ENCODE peak calls at places on chromosomes 1 and 21, in four cellular contexts. O is lung, Q is body of pancreas, P is OCI-LY7. H is an unnamed sample.

GRCh38 chr1:64898107-64898861 is 68.1 kb downstream of the JAK1 start:
- DNase-seq in O (peak), Q (peak), P (peak), H (peak)

GRCh38 chr21:46222436-46223116 is 6.0 kb downstream of the LSS start:
- DNase-seq in O (no peak), Q (no peak), P (no peak), H (no peak)

GRCh38 chr1:1921901-1922753 is 3.0 kb upstream of the TMEM52 start:
- DNase-seq in O (no peak), Q (no peak), P (no peak), H (no peak)

GRCh38 chr1:7401814-7402547 is 369.1 kb upstream of the VAMP3 start:
- DNase-seq in O (peak), Q (no peak), P (no peak), H (no peak)

GRCh38 chr1:247295274-247295684 is 36.4 kb downstream of the ZNF496 start:
- DNase-seq in O (no peak), Q (no peak), P (no peak), H (no peak)

GRCh38 chr1:39098569-39099250 is 72.6 kb downstream of the NDUFS5 start:
- DNase-seq in O (peak), Q (peak), P (peak), H (no peak)

GRCh38 chr21:29190920-29191319 is 60.5 kb downstream of the MAP3K7CL start:
- DNase-seq in O (no peak), Q (no peak), P (no peak), H (no peak)

GRCh38 chr1:78667939-78668338 is 18.3 kb downstream of the IFI44 start:
- DNase-seq in O (no peak), Q (no peak), P (no peak), H (no peak)

GRCh38 chr1:23101101-23101827 is 67.4 kb downstream of the LUZP1 start:
- DNase-seq in O (no peak), Q (no peak), P (no peak), H (no peak)

GRCh38 chr1:234957330-234958065 is 171.1 kb downstream of the TOMM20 start:
- DNase-seq in O (no peak), Q (peak), P (no peak), H (no peak)

GRCh38 chr21:33640697-33641338 is 723 bp downstream of the CRYZL1 start:
- DNase-seq in O (no peak), Q (peak), P (peak), H (no peak)

GRCh38 chr1:84259376-84259775 is 42.1 kb upstream of the SAMD13 start:
- DNase-seq in O (no peak), Q (no peak), P (no peak), H (no peak)

GRCh38 chr1:21707086-21707840 is 38.1 kb upstream of the RAP1GAP start:
- DNase-seq in O (no peak), Q (no peak), P (no peak), H (no peak)

GRCh38 chr1:115727706-115728249 is 40.7 kb downstream of the CASQ2 start:
- DNase-seq in O (peak), Q (no peak), P (no peak), H (no peak)

GRCh38 chr1:214427871-214428277 is 123.5 kb downstream of the PTPN14 start:
- DNase-seq in O (no peak), Q (no peak), P (peak), H (no peak)

GRCh38 chr1:186828612-186829542 is at the start of gene PLA2G4A:
- DNase-seq in O (peak), Q (peak), P (no peak), H (no peak)

GRCh38 chr1:241992734-241993133 is 6.2 kb downstream of the MAP1LC3C start:
- DNase-seq in O (no peak), Q (no peak), P (no peak), H (no peak)

GRCh38 chr1:100874433-100874832 is 20.2 kb downstream of the EXTL2 start:
- DNase-seq in O (no peak), Q (no peak), P (no peak), H (no peak)

GRCh38 chr1:18907021-18907913 is 4.9 kb upstream of the ALDH4A1 start:
- DNase-seq in O (peak), Q (peak), P (peak), H (no peak)

GRCh38 chr1:117147856-117148588 is 26.5 kb upstream of the TRIM45 start:
- DNase-seq in O (no peak), Q (no peak), P (no peak), H (no peak)

GRCh38 chr1:53477626-53478025 is 18.4 kb downstream of the DMRTB1 start:
- DNase-seq in O (no peak), Q (no peak), P (no peak), H (no peak)

GRCh38 chr1:43554444-43554992 is 23.8 kb downstream of the PTPRF start:
- DNase-seq in O (no peak), Q (no peak), P (peak), H (no peak)
- TF ChIP-seq CTCF in O (no peak), Q (no peak), P (peak), H (no peak)

DNA sequence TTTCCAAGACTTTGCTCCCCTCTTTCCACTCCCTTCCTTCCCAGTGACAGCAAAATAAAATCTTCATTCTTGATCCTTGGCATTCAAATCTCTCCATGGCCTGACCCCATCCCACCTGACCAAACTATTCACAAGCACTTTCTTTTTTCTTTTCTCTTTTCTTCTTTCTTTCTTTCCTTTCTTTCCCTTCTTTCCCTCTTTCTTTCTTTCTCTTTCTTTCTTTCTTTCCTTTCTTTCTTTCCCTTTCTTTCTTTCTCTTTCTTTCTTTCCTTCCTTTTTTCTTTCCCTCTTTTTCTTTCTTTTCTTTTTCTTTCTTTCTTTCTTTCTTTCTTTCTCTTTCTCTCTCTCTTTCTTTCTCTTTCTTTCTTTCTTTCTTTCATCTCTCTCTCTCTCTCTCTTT is 207.1 kb downstream of the ADGRL2 start:
- DNase-seq in O (no peak), Q (no peak), P (no peak), H (no peak)
- TF ChIP-seq CTCF in O (no peak), Q (no peak), P (no peak), H (no peak)

DNA sequence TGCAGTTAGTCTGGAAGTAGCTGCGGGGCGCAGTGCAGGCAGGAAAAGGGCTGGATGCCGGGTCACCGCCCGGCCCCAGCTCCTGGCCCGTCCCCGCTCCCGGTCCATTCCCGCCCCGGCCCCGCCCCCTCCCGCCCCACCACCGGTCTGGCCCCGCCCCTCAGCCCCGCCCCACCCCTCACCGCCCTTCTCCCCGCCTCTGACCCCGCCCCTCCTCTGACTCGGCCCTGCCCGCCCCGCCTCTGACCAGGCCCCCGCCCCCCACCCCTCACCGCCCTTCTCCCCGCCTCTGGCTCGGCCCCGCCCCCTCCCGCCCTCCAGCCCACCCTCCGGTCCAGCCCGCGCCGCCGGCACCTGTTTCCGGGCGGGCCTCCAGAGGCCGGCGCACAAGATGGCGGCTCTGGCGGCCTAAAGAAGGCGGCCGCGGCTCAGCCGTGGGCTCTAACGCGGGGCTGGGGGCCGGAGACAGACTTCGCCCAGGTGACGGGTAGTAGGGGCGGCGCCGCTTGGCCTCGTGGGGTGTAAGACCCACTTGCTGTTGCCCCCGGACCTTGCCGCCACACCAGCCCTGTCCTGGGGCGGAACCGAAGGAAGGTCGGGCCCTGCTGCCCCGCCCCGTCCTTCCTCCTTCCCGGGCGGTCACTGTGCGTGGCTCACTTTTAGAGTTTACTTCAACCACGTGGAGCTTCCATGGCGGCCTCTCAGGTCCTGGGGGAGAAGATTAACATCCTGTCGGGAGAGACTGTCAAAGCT is at the start of gene UBIAD1:
- DNase-seq in O (peak), Q (peak), P (peak), H (peak)
- TF ChIP-seq CTCF in O (peak), Q (no peak), P (no peak), H (no peak)

GRCh38 chr1:3092530-3092929 is 23.5 kb downstream of the PRDM16 start:
- DNase-seq in O (no peak), Q (no peak), P (no peak), H (no peak)

GRCh38 chr1:3094863-3095780 is 26.1 kb downstream of the PRDM16 start:
- DNase-seq in O (no peak), Q (no peak), P (no peak), H (no peak)

GRCh38 chr1:3091334-3091733 is 22.3 kb downstream of the PRDM16 start:
- DNase-seq in O (no peak), Q (no peak), P (no peak), H (no peak)

GRCh38 chr1:3096360-3096759 is 27.4 kb downstream of the PRDM16 start:
- DNase-seq in O (no peak), Q (no peak), P (no peak), H (no peak)

DNA sequence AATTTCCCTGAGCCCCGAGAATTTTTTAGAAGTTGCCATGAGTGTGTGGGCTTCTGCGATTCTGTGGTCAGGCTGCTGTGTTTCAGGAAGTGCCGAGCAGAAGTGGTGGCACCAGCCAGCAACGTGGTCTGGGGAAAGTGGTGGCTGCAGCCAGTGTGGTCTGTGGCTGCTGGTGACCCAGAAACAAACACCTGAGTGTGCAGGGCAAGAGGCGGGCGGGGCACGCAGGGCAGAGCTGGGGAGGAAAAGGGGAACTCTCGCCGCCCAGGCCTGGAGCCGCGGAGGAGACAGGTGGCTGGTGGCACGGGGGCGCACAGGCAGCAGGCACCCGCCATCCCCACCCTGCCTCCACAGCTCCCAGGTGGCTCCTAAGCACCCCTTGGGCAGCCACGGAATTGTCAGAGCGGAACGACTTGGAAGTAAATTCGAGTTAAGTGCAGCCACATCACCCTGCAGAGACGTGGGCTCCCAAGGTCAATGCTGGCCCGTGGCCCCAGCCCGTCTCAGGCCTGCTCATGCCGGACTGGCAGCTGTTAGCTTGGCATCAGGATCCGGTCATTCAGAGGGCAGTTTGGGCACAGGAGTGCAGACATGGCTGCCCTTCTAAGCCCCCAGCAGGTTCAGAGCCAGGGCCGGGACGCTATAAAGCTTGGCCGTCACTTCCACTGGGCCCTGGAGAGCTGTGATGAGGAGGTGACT is 25.1 kb downstream of the PRDM16 start:
- DNase-seq in O (no peak), Q (peak), P (no peak), H (no peak)
- TF ChIP-seq CTCF in O (no peak), Q (no peak), P (no peak), H (no peak)

GRCh38 chr1:155241851-155242264 is 13.4 kb downstream of the ENTREP3 start:
- DNase-seq in O (no peak), Q (no peak), P (no peak), H (no peak)

GRCh38 chr1:155242805-155243358 is 12.4 kb downstream of the ENTREP3 start:
- DNase-seq in O (no peak), Q (no peak), P (no peak), H (no peak)

GRCh38 chr1:155245163-155245524 is 10.1 kb downstream of the ENTREP3 start:
- DNase-seq in O (no peak), Q (no peak), P (no peak), H (no peak)

GRCh38 chr1:155244368-155245162 is 10.7 kb downstream of the ENTREP3 start:
- DNase-seq in O (peak), Q (peak), P (peak), H (peak)

GRCh38 chr1:155241069-155241679 is 14.1 kb downstream of the ENTREP3 start:
- DNase-seq in O (peak), Q (peak), P (peak), H (peak)
- TF ChIP-seq CTCF in O (no peak), Q (no peak), P (no peak), H (no peak)

GRCh38 chr21:27569831-27570230 is 602.9 kb upstream of the ADAMTS5 start:
- DNase-seq in O (no peak), Q (no peak), P (no peak), H (no peak)
- TF ChIP-seq CTCF in O (no peak), Q (no peak), P (no peak), H (no peak)